ENCODE peak calls at places on chromosome 7, in six cellular contexts. B is GM12891, U is HepG2, Z is GM12878, H is H1, W is K562. F is an unnamed sample.

GRCh38 chr7:13032524-13032923 is 345.1 kb downstream of the ARL4A start:
- DNase-seq in Z (no peak), B (no peak), U (no peak), W (no peak), H (no peak), F (no peak)

GRCh38 chr7:43583424-43584199 is 704 bp downstream of the STK17A start:
- DNase-seq in B (no peak), H (no peak), Z (no peak), U (peak), W (peak), F (no peak)

GRCh38 chr7:127819975-127820778 is 168.2 kb downstream of the SND1 start:
- DNase-seq in U (peak), Z (peak), B (no peak), W (peak), H (no peak), F (no peak)

GRCh38 chr7:27361522-27361921 is 118.9 kb downstream of the EVX1 start:
- DNase-seq in W (peak), B (no peak), U (no peak), H (no peak), Z (no peak), F (no peak)

GRCh38 chr7:22671177-22671879 is 55.7 kb upstream of the IL6 start:
- DNase-seq in Z (no peak), H (no peak), B (no peak), U (no peak), W (no peak), F (no peak)

GRCh38 chr7:8217200-8218068 is 44.5 kb downstream of the ICA1 start:
- DNase-seq in B (peak), Z (peak), U (peak), H (no peak), W (peak), F (no peak)

GRCh38 chr7:94397721-94398120 is 3.0 kb downstream of the COL1A2 start:
- DNase-seq in W (no peak), H (no peak), U (no peak), Z (no peak), B (no peak), F (no peak)

GRCh38 chr7:140079121-140079536 is 16.4 kb upstream of the PARP12 start:
- DNase-seq in U (peak), Z (no peak), B (no peak), W (peak), H (peak), F (no peak)

GRCh38 chr7:146096994-146097393 is 19.6 kb upstream of the CNTNAP2 start:
- DNase-seq in B (no peak), W (no peak), H (peak), Z (no peak), U (no peak), F (no peak)

GRCh38 chr7:110595694-110596093 is 495.2 kb upstream of the LRRN3 start:
- DNase-seq in U (no peak), Z (no peak), H (no peak), W (no peak), B (no peak), F (no peak)

GRCh38 chr7:84506151-84506550 is 311.6 kb upstream of the SEMA3A start:
- DNase-seq in Z (no peak), H (no peak), B (no peak), W (no peak), U (no peak), F (no peak)

GRCh38 chr7:129684777-129685176 is 73.3 kb downstream of the NRF1 start:
- DNase-seq in U (peak), H (no peak), B (no peak), Z (no peak), W (no peak), F (no peak)

GRCh38 chr7:66905689-66906088 is 15.3 kb upstream of the TMEM248 start:
- DNase-seq in H (no peak), W (no peak), Z (no peak), B (no peak), U (no peak), F (no peak)

GRCh38 chr7:99011706-99012404 is 132.1 kb downstream of the SMURF1 start:
- DNase-seq in W (no peak), H (no peak), U (no peak), B (no peak), Z (no peak), F (no peak)

GRCh38 chr7:106692450-106693051 is 31.6 kb upstream of the CCDC71L start:
- DNase-seq in B (no peak), U (no peak), W (no peak), Z (no peak), H (no peak), F (no peak)

GRCh38 chr7:30464231-30464660 is 14.3 kb downstream of the NOD1 start:
- DNase-seq in B (no peak), H (no peak), U (no peak), Z (peak), W (no peak), F (no peak)

GRCh38 chr7:114439581-114439980 is 25.0 kb downstream of the FOXP2 start:
- DNase-seq in B (no peak), U (no peak), Z (no peak), H (no peak), W (no peak), F (no peak)

GRCh38 chr7:126696236-126696635 is 556.5 kb downstream of the GRM8 start:
- DNase-seq in B (no peak), U (no peak), W (no peak), H (no peak), Z (no peak), F (no peak)

GRCh38 chr7:284762-285722 is 4.9 kb upstream of the FOXL3 start:
- DNase-seq in B (no peak), H (no peak), Z (no peak), W (no peak), U (no peak), F (no peak)

GRCh38 chr7:47710201-47710935 is 128.5 kb upstream of the TNS3 start:
- DNase-seq in U (no peak), B (no peak), W (no peak), Z (no peak), H (no peak), F (no peak)

GRCh38 chr7:37107047-37107446 is 341.6 kb downstream of the ELMO1 start:
- DNase-seq in Z (no peak), B (no peak), H (no peak), W (no peak), U (no peak), F (no peak)

GRCh38 chr7:49001610-49002033 is 77.3 kb downstream of the CDC14C start:
- DNase-seq in B (no peak), Z (peak), W (peak), H (peak), U (peak), F (peak)

GRCh38 chr7:139618482-139619366 is 95.2 kb downstream of the CLEC2L start:
- DNase-seq in U (peak), W (peak), B (no peak), Z (no peak), H (no peak), F (no peak)

GRCh38 chr7:50092579-50093411 is at the start of gene ZPBP:
- DNase-seq in B (peak), H (no peak), W (peak), Z (peak), U (peak), F (peak)

GRCh38 chr7:43906327-43907010 is at the start of gene URGCP:
- DNase-seq in Z (no peak), W (peak), B (peak), U (no peak), H (no peak), F (peak)

GRCh38 chr7:101373812-101374612 is 11.3 kb downstream of the COL26A1 start:
- DNase-seq in H (no peak), B (no peak), W (no peak), U (no peak), Z (no peak), F (no peak)

GRCh38 chr7:157645539-157645938 is 308.7 kb downstream of the DNAJB6 start:
- DNase-seq in H (no peak), Z (no peak), U (no peak), W (no peak), B (no peak), F (no peak)

GRCh38 chr7:30468041-30468440 is 10.5 kb downstream of the NOD1 start:
- DNase-seq in W (no peak), B (no peak), U (no peak), H (no peak), Z (no peak), F (no peak)

GRCh38 chr7:46881507-46882127 is 700.3 kb downstream of the TNS3 start:
- DNase-seq in Z (no peak), U (no peak), H (no peak), B (no peak), W (no peak), F (no peak)

GRCh38 chr7:40899651-40900507 is 765.1 kb downstream of the SUGCT start:
- DNase-seq in W (no peak), B (no peak), U (no peak), H (no peak), Z (no peak), F (no peak)

GRCh38 chr7:139043823-139044812 is 8.3 kb upstream of the ZC3HAV1L start:
- DNase-seq in U (peak), W (peak), Z (no peak), H (no peak), B (no peak), F (no peak)

GRCh38 chr7:38932509-38933168 is 23.6 kb upstream of the VPS41 start:
- DNase-seq in W (peak), Z (peak), U (peak), H (peak), B (peak), F (no peak)

GRCh38 chr7:156666368-156667109 is 26.0 kb downstream of the RNF32 start:
- DNase-seq in B (no peak), H (no peak), Z (no peak), W (no peak), U (peak), F (no peak)

GRCh38 chr7:42606217-42606905 is 305.5 kb downstream of the C7orf25 start:
- DNase-seq in W (no peak), U (no peak), B (no peak), H (no peak), Z (no peak), F (no peak)

GRCh38 chr7:134705716-134706115 is 59.1 kb downstream of the BPGM start:
- DNase-seq in H (no peak), U (no peak), Z (no peak), B (no peak), W (no peak), F (no peak)

GRCh38 chr7:99428972-99429566 is 9.5 kb downstream of the PTCD1 start:
- DNase-seq in Z (no peak), H (no peak), W (no peak), B (no peak), U (no peak), F (no peak)

GRCh38 chr7:25788961-25789620 is 362.9 kb upstream of the NFE2L3 start:
- DNase-seq in W (no peak), Z (no peak), H (no peak), B (no peak), U (no peak), F (no peak)

GRCh38 chr7:108226723-108227359 is 96.7 kb upstream of the LAMB4 start:
- DNase-seq in W (no peak), B (no peak), U (no peak), H (no peak), Z (no peak), F (no peak)

DNA sequence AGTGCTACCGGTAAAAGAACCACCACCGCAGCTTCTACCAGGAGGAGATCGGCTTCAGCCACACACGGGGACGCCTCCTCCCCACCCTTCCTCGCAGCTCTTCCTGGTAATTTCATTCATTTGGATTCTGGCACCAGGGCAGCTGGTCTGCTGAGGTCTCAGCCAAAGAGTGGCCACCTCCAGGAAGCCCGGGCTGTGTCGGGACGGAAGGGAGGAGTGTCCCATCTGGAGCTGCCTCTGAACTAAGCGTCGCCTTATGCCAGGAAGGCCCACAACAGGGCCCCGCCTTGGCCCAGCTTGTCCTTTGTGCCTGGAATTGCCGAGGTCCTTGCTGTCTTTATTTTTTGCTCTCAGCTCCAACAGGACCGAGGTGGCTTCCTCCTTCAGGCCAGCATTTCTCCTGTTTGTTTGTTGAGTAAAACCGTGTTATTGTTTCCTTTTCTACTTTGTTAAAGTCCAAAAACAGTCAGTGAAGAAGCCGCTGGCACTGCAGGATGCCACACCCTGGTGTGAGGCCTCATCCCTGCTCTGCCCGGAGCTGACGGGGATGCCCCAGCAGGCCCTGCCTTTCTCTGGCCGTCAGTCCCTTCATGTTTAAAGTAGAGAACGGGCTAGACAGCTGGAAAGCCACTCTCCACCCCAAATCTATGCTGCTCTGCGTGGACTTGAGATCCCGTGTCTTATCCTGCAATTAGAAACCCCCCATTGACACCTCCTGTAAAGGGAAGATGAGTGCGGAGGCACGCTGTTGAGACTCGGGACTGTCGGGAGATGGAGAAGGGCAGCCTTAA is 24.5 kb upstream of the TTYH3 start:
- DNase-seq in W (no peak), U (no peak), Z (no peak), B (no peak), H (no peak), F (no peak)
- TF ChIP-seq POLR2AphosphoS5 in W (no peak), U (no peak), Z (no peak), B (no peak), H (no peak), F (no peak)

GRCh38 chr7:132723506-132724081 is 147.3 kb upstream of the PLXNA4 start:
- DNase-seq in U (no peak), H (no peak), Z (no peak), B (no peak), W (no peak), F (no peak)
- TF ChIP-seq POLR2A in U (no peak), H (no peak), Z (no peak), B (no peak), W (no peak), F (no peak)

DNA sequence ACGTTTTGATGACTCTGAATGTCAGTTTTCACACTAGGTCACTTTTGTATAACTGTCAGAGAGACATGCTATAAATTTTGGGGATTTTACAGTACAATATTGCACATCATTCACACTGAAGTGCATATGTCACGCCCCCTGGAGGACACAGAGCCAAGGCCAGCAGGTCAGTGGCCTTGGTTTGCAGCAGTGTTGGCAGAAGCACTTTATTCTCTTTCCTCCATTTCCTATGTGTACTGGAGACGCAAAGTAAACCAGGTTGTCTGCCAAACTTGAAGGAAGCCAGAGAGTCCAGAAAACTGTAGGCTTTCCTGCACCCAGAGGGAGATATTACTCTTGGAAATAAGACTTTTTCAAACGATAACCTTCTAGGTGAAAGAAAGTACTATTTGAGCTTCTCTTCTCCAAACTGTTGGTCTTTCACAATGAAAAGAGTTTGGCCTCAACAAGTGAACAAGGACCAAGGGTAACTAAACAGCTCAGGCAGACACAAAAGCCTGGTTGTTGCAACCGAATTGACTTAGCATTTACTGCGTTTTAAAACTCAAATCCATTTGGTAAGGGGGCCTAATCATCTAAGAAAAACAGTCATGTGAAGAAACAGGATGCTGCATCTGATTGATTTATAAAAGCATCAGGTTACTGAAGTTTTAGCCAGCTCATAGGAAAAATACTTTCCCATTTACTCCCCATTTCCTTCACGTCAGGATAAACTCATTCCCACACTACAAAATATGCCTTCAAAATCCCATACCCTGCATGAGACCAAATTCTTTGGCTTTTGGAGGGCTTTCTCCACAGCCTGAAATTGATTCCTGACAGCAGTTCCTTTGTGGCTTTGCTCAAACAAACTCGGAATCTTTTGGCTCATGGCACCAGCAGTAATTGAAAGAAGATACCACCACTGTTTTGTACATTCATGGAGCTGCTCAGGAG is 83.0 kb upstream of the SEC61G start:
- DNase-seq in Z (no peak), B (no peak), H (no peak), W (peak), U (peak), F (no peak)
- TF ChIP-seq TAF1 in Z (no peak), B (no peak), H (no peak), W (no peak), U (no peak), F (no peak)

GRCh38 chr7:73995330-73995729 is 32.6 kb upstream of the ELN start:
- DNase-seq in W (no peak), B (no peak), U (no peak), H (no peak), Z (no peak), F (no peak)
- TF ChIP-seq POLR2AphosphoS5 in W (no peak), B (no peak), U (no peak), H (no peak), Z (no peak), F (no peak)

DNA sequence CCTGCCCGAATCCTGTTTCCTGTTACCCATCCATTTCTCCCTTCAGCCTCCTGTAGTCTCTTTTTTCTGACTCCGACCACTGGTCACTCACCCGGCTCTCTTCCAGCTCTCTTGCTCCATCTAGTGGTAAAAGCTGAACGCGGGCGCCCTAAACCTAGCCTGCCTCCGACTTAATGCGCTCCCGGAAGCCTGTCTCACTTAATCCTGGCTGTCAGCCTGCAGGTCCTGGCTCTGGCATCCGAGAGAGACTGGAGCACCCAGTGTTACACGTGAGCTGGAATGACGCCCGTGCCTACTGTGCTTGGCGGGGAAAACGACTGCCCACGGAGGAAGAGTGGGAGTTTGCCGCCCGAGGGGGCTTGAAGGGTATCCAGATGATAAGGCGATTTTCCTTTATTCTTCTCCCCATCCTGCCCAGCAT is 10.3 kb downstream of the SUMF2 start:
- DNase-seq in U (peak), B (peak), W (peak), Z (no peak), H (peak), F (peak)
- TF ChIP-seq POLR2A in U (no peak), B (no peak), W (peak), Z (no peak), H (no peak), F (no peak)

GRCh38 chr7:120033114-120033513 is 239.9 kb upstream of the KCND2 start:
- DNase-seq in B (no peak), Z (no peak), U (no peak), H (no peak), W (no peak), F (no peak)
- TF ChIP-seq TAF1 in B (no peak), Z (no peak), U (no peak), H (no peak), W (no peak), F (no peak)

GRCh38 chr7:104962781-104963180 is 51.2 kb upstream of the KMT2E start:
- DNase-seq in U (no peak), Z (no peak), H (no peak), B (no peak), W (no peak), F (no peak)

GRCh38 chr7:104963378-104963990 is 50.5 kb upstream of the KMT2E start:
- DNase-seq in U (no peak), W (no peak), H (no peak), B (no peak), Z (no peak), F (no peak)

GRCh38 chr7:104963991-104964385 is 50.0 kb upstream of the KMT2E start:
- DNase-seq in H (no peak), B (no peak), U (peak), Z (no peak), W (peak), F (no peak)

GRCh38 chr7:104958278-104958903 is 55.6 kb upstream of the KMT2E start:
- DNase-seq in Z (no peak), U (no peak), B (no peak), W (no peak), H (no peak), F (no peak)

DNA sequence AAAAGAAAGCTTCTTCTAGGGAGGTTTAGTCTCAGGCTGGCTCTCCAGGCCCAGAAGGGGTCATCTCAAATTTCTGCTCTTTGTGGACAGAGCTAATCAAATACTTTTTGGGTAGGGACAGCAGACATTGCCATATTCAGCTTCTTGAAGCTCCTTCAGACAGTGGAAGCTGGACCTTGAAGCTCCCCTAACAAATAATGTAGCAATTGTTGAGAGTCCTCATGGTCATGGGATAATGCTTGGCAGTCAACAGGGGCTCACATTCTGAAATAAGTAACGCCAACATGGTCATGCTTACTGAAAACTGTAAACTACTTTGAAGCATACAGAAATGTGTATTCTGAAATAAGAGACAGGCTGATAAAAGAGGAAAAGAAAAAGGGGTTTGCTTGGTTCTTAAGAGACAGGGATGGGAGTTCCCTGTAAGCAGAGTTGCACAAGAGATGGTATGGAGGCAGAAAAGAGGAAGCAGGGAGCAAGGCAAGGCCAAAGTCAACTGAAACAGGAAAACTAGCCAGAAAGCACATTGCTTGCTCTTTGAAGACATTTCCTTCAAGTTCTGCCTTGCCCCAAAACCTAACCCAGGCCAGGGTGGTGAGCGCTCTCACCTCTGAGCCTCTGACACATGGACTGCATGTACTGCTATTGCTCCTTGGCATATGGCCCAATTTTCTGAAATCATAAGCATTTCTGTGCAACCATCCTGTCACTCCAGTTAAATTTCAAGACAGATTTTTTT is 53.1 kb upstream of the KMT2E start:
- DNase-seq in Z (peak), B (no peak), W (no peak), H (no peak), U (no peak), F (no peak)
- TF ChIP-seq POLR2AphosphoS5 in Z (no peak), B (no peak), W (no peak), H (no peak), U (no peak), F (no peak)

F was measured in GM12892.